ENCODE peak calls at places on chromosomes 16 and 17, in six cellular contexts. F is GM04503; K is globus pallidus; N is activated CD8-positive, alpha-beta T cell treated with anti-CD3 and anti-CD28 coated beads for 36 hours; C is OCI-M1; Y is NCI-H748 treated with DMSO at 0.1 percent for 48 hours. Q is an unnamed sample.

GRCh38 chr16:81734632-81735434 is 44.3 kb upstream of the PLCG2 start:
- DNase-seq in F (no peak), K (no peak), N (no peak), C (no peak), Y (no peak), Q (no peak)

GRCh38 chr16:54031107-54031760 is 255.4 kb downstream of the IRX3 start:
- DNase-seq in F (no peak), K (no peak), N (no peak), C (no peak), Y (no peak), Q (peak)

GRCh38 chr17:16519021-16519420 is 27.0 kb upstream of the LRRC75A start:
- DNase-seq in F (no peak), K (no peak), N (no peak), C (no peak), Y (no peak), Q (no peak)

GRCh38 chr16:21628772-21629171 is 23.6 kb downstream of the IGSF6 start:
- DNase-seq in F (peak), K (no peak), N (no peak), C (no peak), Y (no peak), Q (no peak)

GRCh38 chr16:17416461-17417221 is 54.1 kb downstream of the XYLT1 start:
- DNase-seq in F (peak), K (peak), N (peak), C (no peak), Y (no peak), Q (no peak)

GRCh38 chr17:31582151-31582907 is 190.9 kb downstream of the RAB11FIP4 start:
- DNase-seq in F (no peak), K (peak), N (peak), C (peak), Y (no peak), Q (no peak)

GRCh38 chr17:70622382-70623260 is 453.3 kb downstream of the KCNJ2 start:
- DNase-seq in F (no peak), K (peak), N (peak), C (peak), Y (peak), Q (no peak)

GRCh38 chr17:6856054-6856453 is 24.5 kb upstream of the TEKT1 start:
- DNase-seq in F (no peak), K (no peak), N (no peak), C (no peak), Y (no peak), Q (no peak)

GRCh38 chr17:61770043-61770442 is 93.3 kb downstream of the BRIP1 start:
- DNase-seq in F (no peak), K (no peak), N (no peak), C (no peak), Y (no peak), Q (no peak)

GRCh38 chr16:58738672-58739296 is 4.7 kb upstream of the GOT2 start:
- DNase-seq in F (no peak), K (no peak), N (no peak), C (no peak), Y (no peak), Q (no peak)

GRCh38 chr16:71846443-71846842 is 667 bp downstream of the ATXN1L start:
- DNase-seq in F (no peak), K (peak), N (peak), C (peak), Y (no peak), Q (no peak)

GRCh38 chr16:67169011-67169451 is 1.3 kb upstream of the NOL3 start:
- DNase-seq in F (no peak), K (no peak), N (no peak), C (no peak), Y (no peak), Q (no peak)

GRCh38 chr16:72999541-73000019 is 48.3 kb downstream of the ZFHX3 start:
- DNase-seq in F (no peak), K (no peak), N (no peak), C (no peak), Y (no peak), Q (no peak)

GRCh38 chr17:78324391-78325075 is 35.3 kb downstream of the SOCS3 start:
- DNase-seq in F (peak), K (peak), N (peak), C (peak), Y (no peak), Q (no peak)

GRCh38 chr16:49890876-49891275 is 35.0 kb upstream of the ZNF423 start:
- DNase-seq in F (no peak), K (no peak), N (peak), C (peak), Y (no peak), Q (no peak)

GRCh38 chr17:74119960-74120359 is 83.5 kb upstream of the RPL38 start:
- DNase-seq in F (no peak), K (peak), N (no peak), C (no peak), Y (no peak), Q (no peak)

GRCh38 chr17:27085517-27085916 is 208.4 kb upstream of the WSB1 start:
- DNase-seq in F (no peak), K (no peak), N (no peak), C (no peak), Y (no peak), Q (no peak)

GRCh38 chr17:64661731-64661980 is 451 bp downstream of the SMURF2 start:
- DNase-seq in F (no peak), K (peak), N (no peak), C (no peak), Y (no peak), Q (no peak)

Q was measured in HS-5.